ENCODE peak calls at places on chromosomes 7 and 10, in eight cellular contexts. V is mesendoderm, T is neuronal stem cell, O is breast epithelium, M is uterus, E is GM23248, G is fibroblast of lung, D is heart right ventricle. I is an unnamed sample.

GRCh38 chr7:73429218-73429617 is 4.4 kb upstream of the FZD9 start:
- DNase-seq in M (no peak), G (peak; percentile 39), O (no peak), T (peak; percentile 91), E (peak; percentile 33), D (no peak), V (peak; percentile 61), I (no peak)

GRCh38 chr10:44427479-44427878 is 42.6 kb upstream of the CXCL12 start:
- DNase-seq in V (no peak), M (no peak), T (no peak), E (no peak), O (no peak), G (no peak), D (no peak), I (no peak)

GRCh38 chr10:121734517-121735137 is 136.4 kb upstream of the FGFR2 start:
- DNase-seq in D (no peak), O (no peak), M (no peak), V (no peak), G (no peak), E (peak; percentile 49), T (no peak), I (no peak)

GRCh38 chr10:88152720-88153119 is 289.3 kb downstream of the PTEN start:
- DNase-seq in M (no peak), T (no peak), D (no peak), G (peak; percentile 97), O (peak; percentile 84), V (peak; percentile 90), E (peak; percentile 99), I (no peak)

GRCh38 chr10:45197816-45198595 is 117.4 kb downstream of the OR13A1 start:
- DNase-seq in T (no peak), G (no peak), M (no peak), D (no peak), V (no peak), E (no peak), O (no peak), I (no peak)

GRCh38 chr10:114044251-114045070 is 795 bp downstream of the ADRB1 start:
- DNase-seq in T (no peak), E (no peak), D (peak; percentile 47), M (no peak), G (no peak), V (peak; percentile 32), O (no peak), I (no peak)

GRCh38 chr7:22786290-22786932 is 36.2 kb downstream of the TOMM7 start:
- DNase-seq in O (no peak), D (no peak), G (no peak), V (no peak), T (no peak), E (no peak), M (no peak), I (no peak)

GRCh38 chr10:29735628-29736324 is 101.0 kb upstream of the SVIL start:
- DNase-seq in M (peak; percentile 90), E (peak; percentile 66), T (peak; percentile 88), G (peak; percentile 72), V (peak; percentile 88), O (peak; percentile 90), D (peak; percentile 86), I (no peak)

GRCh38 chr10:34941471-34942357 is 126.6 kb upstream of the PARD3 start:
- DNase-seq in G (peak; percentile 80), E (peak; percentile 57), M (no peak), V (no peak), T (no peak), D (no peak), O (no peak), I (no peak)

GRCh38 chr10:114821915-114822770 is 563 bp downstream of the FHIP2A start:
- DNase-seq in D (peak; percentile 37), O (no peak), V (peak; percentile 71), G (peak; percentile 55), T (peak; percentile 21), E (peak; percentile 65), M (peak; percentile 27), I (no peak)

GRCh38 chr10:31698169-31698890 is 230.3 kb downstream of the ARHGAP12 start:
- DNase-seq in G (peak; percentile 80), T (no peak), M (peak; percentile 85), V (no peak), D (no peak), O (no peak), E (peak; percentile 95), I (no peak)

GRCh38 chr7:65457705-65458104 is 84.0 kb downstream of the ZNF92 start:
- DNase-seq in V (no peak), M (no peak), O (no peak), D (no peak), T (no peak), E (no peak), G (no peak), I (no peak)

GRCh38 chr10:104639595-104640338 is 1.3 kb upstream of the SORCS3 start:
- DNase-seq in G (no peak), M (no peak), D (no peak), V (peak; percentile 82), T (peak; percentile 36), O (no peak), E (no peak), I (no peak)

GRCh38 chr7:145784809-145785780 is 331.5 kb upstream of the CNTNAP2 start:
- DNase-seq in E (no peak), T (no peak), V (no peak), M (no peak), O (no peak), D (no peak), G (no peak), I (no peak)

GRCh38 chr10:12934777-12935176 is 66.7 kb downstream of the CCDC3 start:
- DNase-seq in M (no peak), O (no peak), D (no peak), T (no peak), E (peak; percentile 21), G (peak; percentile 26), V (no peak), I (no peak)

GRCh38 chr7:99098824-99099498 is 44.9 kb downstream of the SMURF1 start:
- DNase-seq in G (no peak), E (peak; percentile 71), O (no peak), D (no peak), V (peak; percentile 83), M (no peak), T (no peak), I (no peak)

GRCh38 chr7:117630501-117630900 is 150.7 kb downstream of the CFTR start:
- DNase-seq in O (no peak), E (no peak), M (no peak), T (no peak), V (no peak), D (no peak), G (no peak), I (no peak)

GRCh38 chr7:28595081-28595480 is 182.8 kb downstream of the CREB5 start:
- DNase-seq in V (no peak), M (no peak), O (no peak), T (no peak), D (no peak), E (no peak), G (no peak), I (no peak)

GRCh38 chr7:99021941-99022560 is 121.9 kb downstream of the SMURF1 start:
- DNase-seq in O (peak; percentile 12), D (no peak), V (no peak), M (no peak), E (no peak), G (no peak), T (no peak), I (no peak)

GRCh38 chr7:101690061-101690460 is 61.0 kb upstream of the MYL10 start:
- DNase-seq in D (peak; percentile 40), V (no peak), M (no peak), O (no peak), G (peak; percentile 32), E (peak; percentile 22), T (no peak), I (no peak)

GRCh38 chr7:101687791-101688182 is 58.7 kb upstream of the MYL10 start:
- DNase-seq in T (no peak), G (no peak), M (no peak), V (no peak), D (no peak), E (no peak), O (no peak), I (no peak)

GRCh38 chr7:101688995-101689907 is 60.2 kb upstream of the MYL10 start:
- DNase-seq in V (no peak), E (no peak), T (no peak), G (no peak), O (no peak), D (no peak), M (no peak), I (no peak)

GRCh38 chr7:101687081-101687480 is 58.0 kb upstream of the MYL10 start:
- DNase-seq in T (no peak), D (no peak), G (no peak), E (no peak), M (no peak), O (no peak), V (no peak), I (no peak)

GRCh38 chr7:101688183-101688831 is 59.2 kb upstream of the MYL10 start:
- DNase-seq in D (peak; percentile 88), O (peak; percentile 77), E (peak; percentile 65), M (peak; percentile 78), T (peak; percentile 79), V (peak; percentile 63), G (peak; percentile 44), I (no peak)
- H3K4me3 ChIP-seq in D (peak overlapping the region; percentile 35), O (peak overlapping the region; percentile 39), E (peak overlapping the region; percentile 39), M (no peak overlapping the region), T (peak overlapping the region; percentile 17), V (no peak overlapping the region), G (no peak overlapping the region), I (no peak overlapping the region)

DNA sequence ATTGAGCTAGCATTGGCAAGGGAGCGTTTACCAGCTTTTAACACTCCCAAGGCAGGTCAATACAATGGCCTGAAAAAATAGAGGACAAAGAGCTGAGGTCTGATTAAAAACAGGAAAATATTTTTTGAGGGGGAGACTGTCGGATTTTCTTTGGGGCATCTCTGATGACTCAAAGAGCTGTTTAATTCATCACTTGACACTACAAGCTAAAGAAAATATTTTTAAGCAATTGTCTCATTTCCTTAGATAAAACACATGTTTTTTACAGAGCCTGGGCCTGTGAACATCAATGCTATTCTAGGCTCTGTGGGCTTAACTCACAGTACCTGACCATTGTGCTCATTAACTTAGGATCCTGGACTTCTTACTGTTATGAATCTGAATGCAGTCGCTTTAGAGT is 100.8 kb downstream of the NRP1 start:
- DNase-seq in D (no peak), E (peak; percentile 28), G (peak; percentile 74), T (no peak), V (no peak), O (no peak), M (no peak), I (no peak)
- H3K27ac ChIP-seq in D (peak overlapping the region; percentile 59), E (peak overlapping the region; percentile 91), G (no peak overlapping the region), T (no peak overlapping the region), V (no peak overlapping the region), O (no peak overlapping the region), M (no peak overlapping the region), I (no peak overlapping the region)

GRCh38 chr10:94762393-94762792 is at the start of gene CYP2C19:
- DNase-seq in O (no peak), T (no peak), M (no peak), D (no peak), V (no peak), E (no peak), G (no peak), I (no peak)
- H3K4me3 ChIP-seq in O (no peak within 1 kb of the TSS), T (no peak within 1 kb of the TSS), M (no peak within 1 kb of the TSS), D (no peak within 1 kb of the TSS), V (no peak within 1 kb of the TSS), E (no peak within 1 kb of the TSS), G (no peak within 1 kb of the TSS), I (no peak within 1 kb of the TSS)

DNA sequence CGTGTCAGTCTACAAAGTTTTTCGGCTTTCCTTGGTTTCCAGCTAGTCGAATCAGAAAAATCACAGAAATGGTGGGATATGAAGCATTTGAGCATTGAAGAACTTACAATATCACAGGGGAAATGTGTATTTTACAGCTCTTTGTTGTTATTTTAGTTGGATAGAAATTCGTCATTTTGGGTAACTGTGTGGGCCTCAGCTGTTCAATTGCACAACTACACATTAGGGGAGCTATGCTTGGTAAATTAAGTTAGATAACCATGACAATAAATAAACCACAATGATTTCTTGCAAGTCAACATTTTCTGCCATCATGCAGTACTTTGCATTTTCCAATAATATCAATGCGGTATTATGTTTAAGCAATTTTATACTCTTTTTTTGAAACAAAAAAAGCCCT is 80.4 kb upstream of the ANK3 start:
- DNase-seq in T (no peak), E (no peak), V (no peak), G (no peak), O (no peak), M (no peak), D (no peak), I (no peak)
- H3K27ac ChIP-seq in T (no peak overlapping the region), E (no peak overlapping the region), V (no peak overlapping the region), G (no peak overlapping the region), O (no peak overlapping the region), M (no peak overlapping the region), D (no peak overlapping the region), I (no peak overlapping the region)